ENCODE peak calls at places on chromosomes 6 and 20, in six cellular contexts. C is psoas muscle; G is testis; Z is breast epithelium; Y is CD8-positive, alpha-beta T cell; P is spleen. E is an unnamed sample.
A peak's percentile ranks its signal among the peaks of the same experiment; 100 is the strongest.

GRCh38 chr6:122669418-122669817 is 59.2 kb downstream of the PKIB start:
- DNase-seq in C (no peak), G (no peak), Z (no peak), Y (no peak), P (no peak), E (no peak)

GRCh38 chr6:69796081-69796626 is 656 bp downstream of the LMBRD1 start:
- DNase-seq in C (no peak), G (peak; percentile 54), Z (peak; percentile 66), Y (peak; percentile 21), P (no peak), E (no peak)

GRCh38 chr20:56665806-56666205 is 36.7 kb downstream of the TFAP2C start:
- DNase-seq in C (no peak), G (no peak), Z (no peak), Y (no peak), P (no peak), E (no peak)

GRCh38 chr20:44646641-44647274 is 4.7 kb downstream of the ADA start:
- DNase-seq in C (no peak), G (no peak), Z (no peak), Y (no peak), P (no peak), E (no peak)

GRCh38 chr6:33410711-33411631 is at the start of gene PHF1:
- DNase-seq in C (peak; percentile 82), G (peak; percentile 42), Z (peak; percentile 76), Y (no peak), P (peak; percentile 95), E (no peak)

GRCh38 chr6:85552652-85553051 is 41.0 kb downstream of the SNX14 start:
- DNase-seq in C (no peak), G (no peak), Z (no peak), Y (no peak), P (no peak), E (no peak)

GRCh38 chr6:143579703-143580102 is 68.2 kb upstream of the FUCA2 start:
- DNase-seq in C (peak; percentile 66), G (no peak), Z (no peak), Y (no peak), P (no peak), E (no peak)

GRCh38 chr6:157831424-157832249 is 8.6 kb downstream of the SNX9 start:
- DNase-seq in C (no peak), G (no peak), Z (no peak), Y (no peak), P (no peak), E (no peak)

GRCh38 chr20:53652859-53653520 is 59.4 kb upstream of the ZNF217 start:
- DNase-seq in C (no peak), G (no peak), Z (no peak), Y (no peak), P (no peak), E (no peak)

GRCh38 chr6:40668203-40668602 is 81.0 kb upstream of the LRFN2 start:
- DNase-seq in C (no peak), G (no peak), Z (no peak), Y (no peak), P (peak; percentile 59), E (no peak)

GRCh38 chr6:133001040-133001570 is 186.7 kb downstream of the RPS12 start:
- DNase-seq in C (no peak), G (no peak), Z (no peak), Y (no peak), P (no peak), E (no peak)

GRCh38 chr6:167571550-167571949 is 246.7 kb downstream of the TTLL2 start:
- DNase-seq in C (no peak), G (peak; percentile 44), Z (no peak), Y (no peak), P (no peak), E (peak; percentile 78)

GRCh38 chr6:5044866-5045265 is 40.3 kb upstream of the PPP1R3G start:
- DNase-seq in C (no peak), G (no peak), Z (no peak), Y (no peak), P (no peak), E (no peak)

GRCh38 chr20:37994512-37994911 is 38.7 kb downstream of the TTI1 start:
- DNase-seq in C (peak; percentile 32), G (no peak), Z (no peak), Y (no peak), P (no peak), E (no peak)

GRCh38 chr20:39210331-39211074 is 248.4 kb downstream of the DHX35 start:
- DNase-seq in C (no peak), G (no peak), Z (no peak), Y (no peak), P (no peak), E (no peak)

GRCh38 chr20:45337367-45338120 is 10.7 kb downstream of the SDC4 start:
- DNase-seq in C (peak; percentile 67), G (peak; percentile 67), Z (peak; percentile 91), Y (no peak), P (no peak), E (no peak)

GRCh38 chr20:3380228-3381070 is 27.0 kb downstream of the DNAAF9 start:
- DNase-seq in C (no peak), G (peak; percentile 33), Z (no peak), Y (no peak), P (no peak), E (no peak)

GRCh38 chr6:131317516-131317915 is 182.2 kb downstream of the AKAP7 start:
- DNase-seq in C (no peak), G (no peak), Z (no peak), Y (no peak), P (no peak), E (no peak)

GRCh38 chr20:17339000-17339399 is 112.2 kb downstream of the PCSK2 start:
- DNase-seq in C (no peak), G (no peak), Z (no peak), Y (no peak), P (no peak), E (no peak)

GRCh38 chr20:36988494-36988966 is 37.0 kb upstream of the SAMHD1 start:
- DNase-seq in C (no peak), G (no peak), Z (no peak), Y (no peak), P (no peak), E (no peak)

GRCh38 chr20:57427239-57428127 is 36.3 kb downstream of the RBM38 start:
- DNase-seq in C (no peak), G (no peak), Z (no peak), Y (no peak), P (peak; percentile 50), E (no peak)

GRCh38 chr6:151842816-151843215 is 35.3 kb downstream of the ESR1 start:
- DNase-seq in C (no peak), G (no peak), Z (no peak), Y (no peak), P (no peak), E (no peak)

GRCh38 chr6:151850479-151850878 is 43.0 kb downstream of the ESR1 start:
- DNase-seq in C (no peak), G (no peak), Z (no peak), Y (no peak), P (no peak), E (no peak)

DNA sequence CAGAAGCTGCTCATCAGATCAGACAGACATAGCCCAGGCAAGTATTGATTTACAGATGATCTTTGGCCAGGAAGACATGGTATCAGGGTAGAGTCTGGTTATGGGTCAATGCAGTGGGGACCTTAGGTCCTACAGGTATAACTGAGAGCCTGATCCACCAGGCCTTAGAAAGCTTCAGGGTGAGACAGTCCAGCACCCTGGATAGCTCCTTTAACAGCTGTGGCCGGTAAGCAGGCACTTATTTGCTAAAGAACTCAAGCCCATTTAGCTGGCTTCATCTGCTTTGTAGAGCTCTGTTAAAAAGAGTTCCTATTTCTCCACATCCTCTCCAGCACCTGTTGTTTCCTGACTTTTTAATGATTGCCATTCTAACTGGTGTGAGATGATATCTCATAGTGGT is 39.6 kb downstream of the ESR1 start:
- DNase-seq in C (no peak), G (peak; percentile 22), Z (no peak), Y (no peak), P (no peak), E (no peak)
- H3K4me3 ChIP-seq in C (no peak overlapping the region), G (no peak overlapping the region), Z (no peak overlapping the region), Y (no peak overlapping the region), P (no peak overlapping the region), E (no peak overlapping the region)

GRCh38 chr6:154243793-154244768 is 112.5 kb downstream of the IPCEF1 start:
- DNase-seq in C (no peak), G (no peak), Z (no peak), Y (no peak), P (no peak), E (no peak)

GRCh38 chr6:154249499-154250298 is 106.9 kb downstream of the IPCEF1 start:
- DNase-seq in C (no peak), G (no peak), Z (no peak), Y (no peak), P (no peak), E (no peak)

GRCh38 chr6:154245542-154245941 is 111.1 kb downstream of the IPCEF1 start:
- DNase-seq in C (no peak), G (no peak), Z (no peak), Y (no peak), P (no peak), E (no peak)

GRCh38 chr6:154246723-154247118 is 109.9 kb downstream of the IPCEF1 start:
- DNase-seq in C (no peak), G (no peak), Z (no peak), Y (no peak), P (no peak), E (no peak)

GRCh38 chr6:154247119-154247814 is 109.3 kb downstream of the IPCEF1 start:
- DNase-seq in C (no peak), G (no peak), Z (no peak), Y (no peak), P (no peak), E (no peak)
- H3K4me1 ChIP-seq in C (no peaks in the 10 kb centered on the region), G (no peaks in the 10 kb centered on the region), Z (no peaks in the 10 kb centered on the region), Y (peaks cover 65% of the 10 kb centered on the region), P (peaks cover 22% of the 10 kb centered on the region), E (no peaks in the 10 kb centered on the region)

DNA sequence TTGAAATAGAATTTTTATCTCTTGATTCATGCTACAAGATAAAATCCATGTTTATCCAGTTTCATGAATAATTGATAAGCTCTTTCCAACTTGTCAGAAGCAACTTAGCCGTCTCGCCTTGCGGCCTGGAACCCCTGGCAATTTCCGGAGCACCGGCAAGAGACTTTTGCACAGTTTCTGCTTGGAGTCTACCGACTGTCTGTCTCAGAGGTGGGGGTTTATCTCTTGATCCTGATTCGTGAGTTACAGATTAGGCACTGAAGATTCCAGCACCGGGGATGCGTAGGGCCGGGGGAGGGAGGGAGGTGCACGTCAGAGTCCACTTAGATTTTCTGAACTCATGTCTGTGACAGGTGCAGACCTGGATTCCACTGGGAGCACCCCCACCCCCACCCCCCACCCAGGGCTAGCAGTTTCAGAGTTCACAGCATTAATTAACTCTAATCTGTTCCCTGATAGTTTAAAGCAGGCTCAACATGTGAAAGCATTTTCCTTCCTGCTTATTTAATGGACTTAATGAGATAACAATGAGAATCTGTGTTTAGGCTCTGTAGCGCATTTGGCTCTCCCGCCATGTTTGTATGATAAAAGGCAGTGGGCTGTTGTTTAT is 8.0 kb upstream of the APCDD1L start:
- DNase-seq in C (no peak), G (no peak), Z (no peak), Y (no peak), P (no peak), E (no peak)
- H3K4me3 ChIP-seq in C (no peak overlapping the region), G (no peak overlapping the region), Z (no peak overlapping the region), Y (no peak overlapping the region), P (no peak overlapping the region), E (no peak overlapping the region)

DNA sequence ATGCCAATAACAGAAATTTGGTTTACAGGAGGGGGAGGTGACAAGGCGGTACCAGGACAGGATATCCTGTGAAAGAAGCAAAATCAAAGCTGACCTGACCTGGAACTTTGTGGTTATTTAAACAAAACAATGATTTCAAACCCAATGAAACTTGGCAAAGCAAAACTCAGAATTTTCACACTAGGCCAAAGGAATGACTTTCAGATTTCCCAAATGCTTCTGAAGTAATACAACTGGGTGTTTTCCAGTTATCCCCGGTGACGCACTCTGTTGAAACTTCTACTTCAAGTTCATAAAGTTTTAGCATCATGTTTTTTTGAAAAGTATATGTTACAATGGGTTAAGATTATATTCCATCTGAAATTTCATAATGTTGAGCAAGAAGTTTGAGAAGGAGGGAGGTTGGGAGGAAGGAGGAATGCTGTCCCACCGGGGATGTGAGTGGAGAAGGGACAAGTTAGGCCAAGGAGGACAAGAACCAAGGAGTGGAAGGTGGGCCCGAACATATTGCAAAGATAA is 78.1 kb upstream of the TRAF3IP2 start:
- DNase-seq in C (no peak), G (peak; percentile 37), Z (peak; percentile 39), Y (no peak), P (no peak), E (peak; percentile 91)
- H3K4me1 ChIP-seq in C (peaks cover 25% of the 10 kb centered on the region), G (peaks cover 4% of the 10 kb centered on the region), Z (no peaks in the 10 kb centered on the region), Y (peaks cover 32% of the 10 kb centered on the region), P (peaks cover 35% of the 10 kb centered on the region), E (peaks cover 48% of the 10 kb centered on the region)

E was measured in esophagus muscularis mucosa.